ENCODE peak calls at places on chromosomes 12 and 14, in five cellular contexts. One of them, this sample, is unnamed.

GRCh38 chr14:95015046-95015445 is 142.3 kb downstream of the DICER1 start:
- DNase-seq in HEK293T: no peak
- DNase-seq in HepG2: no peak
- DNase-seq in H1: no peak
- DNase-seq in GM12878: no peak
- DNase-seq in this sample: no peak

GRCh38 chr14:105536051-105536450 is 9.7 kb downstream of the TMEM121 start:
- DNase-seq in HEK293T: no peak
- DNase-seq in HepG2: no peak
- DNase-seq in H1: no peak
- DNase-seq in GM12878: no peak
- DNase-seq in this sample: no peak

GRCh38 chr12:43676183-43676813 is 82.3 kb downstream of the PUS7L start:
- DNase-seq in HEK293T: peak; percentile 59
- DNase-seq in HepG2: peak; percentile 45
- DNase-seq in H1: no peak
- DNase-seq in GM12878: peak; percentile 8
- DNase-seq in this sample: peak; percentile 16

GRCh38 chr12:97837401-97837800 is 374.8 kb downstream of the RMST start:
- DNase-seq in HEK293T: no peak
- DNase-seq in HepG2: no peak
- DNase-seq in H1: no peak
- DNase-seq in GM12878: no peak
- DNase-seq in this sample: no peak

GRCh38 chr14:51382506-51382905 is 142.5 kb downstream of the TMX1 start:
- DNase-seq in HEK293T: no peak
- DNase-seq in HepG2: no peak
- DNase-seq in H1: no peak
- DNase-seq in GM12878: no peak
- DNase-seq in this sample: no peak

GRCh38 chr14:105120056-105120455 is 48.5 kb downstream of the JAG2 start:
- DNase-seq in HEK293T: no peak
- DNase-seq in HepG2: no peak
- DNase-seq in H1: no peak
- DNase-seq in GM12878: no peak
- DNase-seq in this sample: no peak

GRCh38 chr14:104224516-104225281 is 86.3 kb downstream of the KIF26A start:
- DNase-seq in HEK293T: peak; percentile 69
- DNase-seq in HepG2: no peak
- DNase-seq in H1: no peak
- DNase-seq in GM12878: no peak
- DNase-seq in this sample: no peak

GRCh38 chr12:109592195-109592904 is 18.8 kb downstream of the MVK start:
- DNase-seq in HEK293T: no peak
- DNase-seq in HepG2: no peak
- DNase-seq in H1: no peak
- DNase-seq in GM12878: no peak
- DNase-seq in this sample: no peak

GRCh38 chr14:103091041-103091882 is 3.3 kb upstream of the EXOC3L4 start:
- DNase-seq in HEK293T: no peak
- DNase-seq in HepG2: no peak
- DNase-seq in H1: no peak
- DNase-seq in GM12878: no peak
- DNase-seq in this sample: no peak

GRCh38 chr12:78157199-78157598 is 326.5 kb downstream of the NAV3 start:
- DNase-seq in HEK293T: no peak
- DNase-seq in HepG2: no peak
- DNase-seq in H1: no peak
- DNase-seq in GM12878: no peak
- DNase-seq in this sample: no peak

DNA sequence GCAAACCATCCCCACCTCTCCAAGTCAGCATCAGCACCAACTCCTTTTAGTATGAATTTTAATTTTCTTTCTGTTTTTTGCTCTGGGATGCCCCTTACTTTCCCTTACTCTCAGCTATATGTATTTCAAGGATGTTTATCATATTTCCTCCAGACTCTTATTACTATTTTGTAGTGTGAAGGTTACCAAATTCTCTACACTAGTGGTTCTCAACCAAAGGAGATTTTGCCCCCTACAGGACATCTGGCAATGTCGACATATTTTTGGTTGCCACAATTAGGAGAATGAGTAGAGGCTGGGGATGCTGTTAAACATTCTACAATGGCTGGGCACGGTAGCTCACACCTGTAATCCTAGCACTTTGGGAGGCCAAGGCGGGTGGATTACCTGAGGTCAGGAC is 29.1 kb upstream of the SOS2 start:
- DNase-seq in HEK293T: peak; percentile 27
- DNase-seq in HepG2: peak; percentile 23
- DNase-seq in H1: no peak
- DNase-seq in GM12878: no peak
- DNase-seq in this sample: no peak
- TF ChIP-seq SUZ12 in HEK293T: no peak
- TF ChIP-seq SUZ12 in HepG2: no peak
- TF ChIP-seq SUZ12 in H1: no peak
- TF ChIP-seq SUZ12 in GM12878: no peak
- TF ChIP-seq SUZ12 in this sample: no peak

DNA sequence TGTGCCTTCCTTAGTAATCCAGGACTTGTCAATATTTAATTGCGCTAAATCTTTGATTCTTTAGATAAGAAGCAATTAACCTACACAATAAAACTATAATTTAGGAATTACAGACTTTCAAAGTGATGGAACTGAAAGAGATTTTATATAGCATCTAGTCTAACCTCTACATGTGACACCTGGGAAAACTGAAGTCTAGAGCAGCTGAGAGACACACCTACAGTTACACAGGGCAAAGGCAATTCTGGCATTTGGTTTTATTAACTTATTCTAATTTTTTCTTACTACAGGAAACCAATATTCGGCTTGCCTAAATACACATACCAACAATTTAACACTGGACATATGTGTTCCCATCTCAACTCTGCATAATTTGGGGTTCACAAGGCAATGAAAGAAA is 196.5 kb downstream of the STXBP6 start:
- DNase-seq in HEK293T: no peak
- DNase-seq in HepG2: no peak
- DNase-seq in H1: no peak
- DNase-seq in GM12878: no peak
- DNase-seq in this sample: no peak
- TF ChIP-seq SUZ12 in HEK293T: no peak
- TF ChIP-seq SUZ12 in HepG2: no peak
- TF ChIP-seq SUZ12 in H1: no peak
- TF ChIP-seq SUZ12 in GM12878: no peak
- TF ChIP-seq SUZ12 in this sample: no peak

GRCh38 chr14:67577909-67578749 is 21.9 kb downstream of the PIGH start:
- DNase-seq in HEK293T: no peak
- DNase-seq in HepG2: no peak
- DNase-seq in H1: no peak
- DNase-seq in GM12878: no peak
- DNase-seq in this sample: no peak
- TF ChIP-seq SUZ12 in HEK293T: no peak
- TF ChIP-seq SUZ12 in HepG2: no peak
- TF ChIP-seq SUZ12 in H1: no peak
- TF ChIP-seq SUZ12 in GM12878: no peak
- TF ChIP-seq SUZ12 in this sample: no peak

DNA sequence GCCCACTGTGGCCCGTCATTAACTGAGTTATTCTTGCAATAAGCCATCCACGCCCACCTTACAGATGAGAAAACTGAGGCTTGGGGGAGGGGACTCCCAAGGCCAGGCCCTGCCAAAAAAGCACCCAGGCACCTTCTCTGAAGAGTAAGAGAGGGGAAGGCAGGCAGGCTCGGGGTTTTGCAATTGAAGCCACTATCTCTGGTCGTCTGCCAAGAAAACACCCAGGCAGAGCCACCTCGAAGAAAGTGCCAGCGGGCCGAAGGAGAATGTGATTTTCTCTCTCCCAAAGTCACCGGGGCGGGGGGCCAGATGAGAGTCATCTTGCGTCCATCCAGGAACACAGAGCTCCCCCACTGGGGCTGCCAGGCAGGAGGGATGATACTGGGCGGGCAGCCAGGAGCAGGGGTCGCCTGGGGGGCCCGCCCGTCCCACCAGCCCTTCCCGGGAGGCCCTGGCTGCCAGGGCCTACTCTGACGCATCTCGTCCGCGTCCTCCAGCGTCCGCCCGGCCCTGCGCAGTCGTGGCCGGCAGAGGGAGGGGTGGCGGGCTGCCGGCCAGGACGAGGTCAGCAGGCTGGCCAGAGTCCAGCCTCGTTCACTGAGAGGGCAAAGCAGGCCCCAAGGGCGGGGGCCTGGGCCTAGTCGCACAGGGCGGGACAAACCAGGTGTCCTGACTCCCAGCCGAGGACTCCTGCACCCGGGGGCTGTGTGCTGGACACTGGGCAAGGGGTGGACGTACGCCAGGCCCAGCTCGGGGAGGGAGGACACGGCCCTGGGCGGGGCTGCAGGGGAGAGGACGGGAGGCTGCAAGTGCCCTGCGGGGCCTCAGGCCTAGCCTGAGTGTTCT is 74.4 kb downstream of the RFLNA start:
- DNase-seq in HEK293T: no peak
- DNase-seq in HepG2: peak; percentile 69
- DNase-seq in H1: no peak
- DNase-seq in GM12878: no peak
- DNase-seq in this sample: no peak
- TF ChIP-seq SUZ12 in HEK293T: no peak
- TF ChIP-seq SUZ12 in HepG2: no peak
- TF ChIP-seq SUZ12 in H1: no peak
- TF ChIP-seq SUZ12 in GM12878: no peak
- TF ChIP-seq SUZ12 in this sample: no peak

DNA sequence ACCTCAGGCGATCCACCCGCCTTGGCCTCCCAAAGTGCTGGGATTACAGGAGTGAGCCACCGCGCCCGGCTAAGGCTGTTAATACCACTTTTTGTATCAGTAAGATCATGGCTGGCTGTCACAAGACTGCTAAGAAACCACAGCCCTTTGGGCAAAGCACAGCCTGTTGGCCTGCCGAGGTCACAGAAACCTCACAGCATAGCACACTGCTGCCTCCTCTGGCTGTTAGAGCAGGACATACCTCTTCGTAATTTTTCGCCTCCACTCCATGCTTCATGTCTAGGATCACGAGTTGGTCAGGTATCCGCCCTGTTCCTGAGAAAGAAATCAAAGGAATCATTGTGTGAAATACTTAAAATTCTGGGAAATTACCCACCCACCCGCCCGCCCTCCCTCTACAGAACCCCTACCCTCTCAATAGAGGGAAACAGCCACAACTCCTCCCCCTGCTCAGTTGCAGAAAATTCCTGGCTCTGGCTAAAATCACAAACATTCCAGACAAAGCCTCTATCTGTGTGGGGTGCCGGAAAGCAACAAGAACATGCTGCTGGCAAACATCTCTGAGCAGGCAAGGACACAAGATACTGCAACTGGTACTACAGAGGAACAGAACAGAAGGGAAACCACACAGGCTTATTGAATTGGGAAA is 20.7 kb upstream of the NEK9 start:
- DNase-seq in HEK293T: no peak
- DNase-seq in HepG2: peak; percentile 97
- DNase-seq in H1: no peak
- DNase-seq in GM12878: no peak
- DNase-seq in this sample: peak; percentile 35
- TF ChIP-seq SUZ12 in HEK293T: no peak
- TF ChIP-seq SUZ12 in HepG2: no peak
- TF ChIP-seq SUZ12 in H1: no peak
- TF ChIP-seq SUZ12 in GM12878: no peak
- TF ChIP-seq SUZ12 in this sample: no peak

GRCh38 chr14:64706119-64706465 is 1.9 kb downstream of the PLEKHG3 start:
- DNase-seq in HEK293T: no peak
- DNase-seq in HepG2: no peak
- DNase-seq in H1: no peak
- DNase-seq in GM12878: no peak
- DNase-seq in this sample: no peak

GRCh38 chr14:64705406-64706118 is 1.3 kb downstream of the PLEKHG3 start:
- DNase-seq in HEK293T: no peak
- DNase-seq in HepG2: no peak
- DNase-seq in H1: no peak
- DNase-seq in GM12878: no peak
- DNase-seq in this sample: no peak

GRCh38 chr14:64703393-64704144 is 655 bp upstream of the PLEKHG3 start:
- DNase-seq in HEK293T: no peak
- DNase-seq in HepG2: no peak
- DNase-seq in H1: no peak
- DNase-seq in GM12878: no peak
- DNase-seq in this sample: no peak

GRCh38 chr14:64704145-64704742 is at the start of gene PLEKHG3:
- DNase-seq in HEK293T: peak; percentile 80
- DNase-seq in HepG2: peak; percentile 59
- DNase-seq in H1: no peak
- DNase-seq in GM12878: no peak
- DNase-seq in this sample: peak; percentile 56

DNA sequence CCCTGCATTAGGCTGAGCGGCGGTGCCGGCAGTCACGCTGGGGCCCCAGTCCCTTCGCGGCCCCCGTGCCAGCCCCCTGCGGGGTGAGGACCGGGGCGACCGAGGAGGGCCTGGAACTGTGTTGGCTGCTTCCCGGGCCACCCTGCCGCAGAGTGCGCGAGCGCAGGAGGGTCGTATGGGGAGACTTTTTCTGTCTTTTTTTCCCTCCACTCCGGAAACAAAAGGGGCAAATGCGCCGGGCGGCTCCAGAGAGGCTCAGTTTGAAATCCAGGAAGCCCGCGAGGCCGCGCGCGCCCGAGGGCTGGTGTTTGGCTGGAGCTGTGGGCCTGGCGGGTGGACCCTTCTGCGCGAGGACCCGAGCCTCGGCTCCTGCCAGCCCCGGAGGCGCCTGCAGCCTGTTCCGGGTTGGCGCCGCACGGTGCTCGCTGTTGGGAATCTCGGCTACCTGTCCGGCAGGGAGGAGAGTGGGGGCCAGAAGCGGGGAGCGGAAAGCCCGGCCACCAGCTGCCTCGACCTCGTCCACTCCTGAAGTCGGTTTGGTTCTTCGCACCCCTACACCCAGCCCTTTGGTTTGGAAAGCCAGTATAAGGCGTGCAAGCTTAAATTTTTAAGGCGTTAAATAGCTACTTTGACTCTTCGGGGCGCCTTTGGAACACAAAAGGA is 650 bp downstream of the PLEKHG3 start:
- DNase-seq in HEK293T: peak; percentile 39
- DNase-seq in HepG2: no peak
- DNase-seq in H1: no peak
- DNase-seq in GM12878: no peak
- DNase-seq in this sample: no peak
- TF ChIP-seq SUZ12 in HEK293T: no peak
- TF ChIP-seq SUZ12 in HepG2: no peak
- TF ChIP-seq SUZ12 in H1: no peak
- TF ChIP-seq SUZ12 in GM12878: peak; percentile 36
- TF ChIP-seq SUZ12 in this sample: no peak

This sample was measured in NT2/D1.